ENCODE peak calls at places on chromosomes 7 and 10, in seven cellular contexts. Q, F, H, Y, I, T and X are unnamed samples.
A peak's percentile ranks its signal among the peaks of the same experiment; 100 is the strongest.

GRCh38 chr10:32161586-32161985 is 105.4 kb upstream of the KIF5B start:
- DNase-seq in I (no peak), Y (no peak), H (no peak), F (no peak), Q (no peak), T (no peak), X (no peak)

GRCh38 chr7:1893451-1893850 is 223.4 kb downstream of the ELFN1 start:
- DNase-seq in T (no peak), F (no peak), H (no peak), Q (no peak), Y (no peak), I (no peak), X (no peak)

GRCh38 chr10:43322321-43322720 is 49.1 kb upstream of the FXYD4 start:
- DNase-seq in Y (no peak), F (no peak), Q (no peak), I (no peak), T (no peak), H (peak; percentile 43), X (no peak)

GRCh38 chr10:48417374-48417773 is 110.9 kb downstream of the MAPK8 start:
- DNase-seq in Y (no peak), I (no peak), H (no peak), F (no peak), Q (no peak), T (no peak), X (no peak)

GRCh38 chr10:121284952-121285351 is 313.3 kb downstream of the FGFR2 start:
- DNase-seq in Y (no peak), F (no peak), H (no peak), T (no peak), Q (no peak), I (no peak), X (no peak)

GRCh38 chr7:490461-491291 is 29.0 kb downstream of the PDGFA start:
- DNase-seq in Y (no peak), I (no peak), F (peak; percentile 53), H (no peak), Q (no peak), T (no peak), X (no peak)

GRCh38 chr10:124138195-124138882 is 44.9 kb upstream of the CHST15 start:
- DNase-seq in H (no peak), F (peak; percentile 61), Y (no peak), T (no peak), Q (no peak), I (no peak), X (no peak)

GRCh38 chr7:149707448-149707886 is 65.9 kb downstream of the ZNF467 start:
- DNase-seq in H (no peak), F (no peak), I (no peak), Q (no peak), T (no peak), Y (peak; percentile 70), X (no peak)

GRCh38 chr10:124045245-124045644 is 48.2 kb downstream of the CHST15 start:
- DNase-seq in I (no peak), F (no peak), Q (no peak), T (no peak), Y (no peak), H (no peak), X (no peak)

GRCh38 chr7:92567460-92567859 is 22.7 kb downstream of the FAM133B start:
- DNase-seq in F (no peak), I (no peak), Y (no peak), T (no peak), H (no peak), Q (no peak), X (no peak)

GRCh38 chr7:81603-82342 is 110.6 kb upstream of the FAM20C start:
- DNase-seq in Q (no peak), T (no peak), H (no peak), I (no peak), Y (no peak), F (peak; percentile 56), X (no peak)

GRCh38 chr7:143299840-143300239 is 11.7 kb downstream of the CASP2 start:
- DNase-seq in H (peak; percentile 38), I (peak; percentile 58), F (no peak), T (peak; percentile 62), Y (no peak), Q (no peak), X (no peak)

GRCh38 chr7:41287559-41288335 is 415.1 kb downstream of the INHBA start:
- DNase-seq in T (no peak), I (no peak), Y (no peak), F (no peak), Q (no peak), H (no peak), X (no peak)

GRCh38 chr7:95213809-95214492 is 110.4 kb downstream of the PON1 start:
- DNase-seq in I (no peak), F (peak; percentile 75), Q (peak; percentile 56), T (no peak), Y (no peak), H (no peak), X (peak; percentile 78)

GRCh38 chr7:19705663-19706062 is 3.2 kb downstream of the POLR1F start:
- DNase-seq in F (no peak), T (no peak), I (no peak), Q (no peak), Y (no peak), H (no peak), X (no peak)

GRCh38 chr10:29920408-29921070 is 138.8 kb downstream of the JCAD start:
- DNase-seq in Q (no peak), Y (no peak), I (no peak), H (no peak), F (no peak), T (no peak), X (no peak)

GRCh38 chr10:110613341-110613995 is 30.7 kb upstream of the RBM20 start:
- DNase-seq in Y (no peak), Q (no peak), T (no peak), I (no peak), F (no peak), H (no peak), X (no peak)

GRCh38 chr7:128840326-128841170 is 10.3 kb downstream of the FLNC start:
- DNase-seq in H (no peak), T (no peak), F (no peak), I (no peak), Q (no peak), Y (no peak), X (no peak)

GRCh38 chr10:127142831-127143230 is 53.6 kb downstream of the INSYN2A start:
- DNase-seq in Q (no peak), H (no peak), F (no peak), Y (no peak), T (no peak), I (no peak), X (no peak)

GRCh38 chr7:140557809-140558518 is 78.7 kb upstream of the MKRN1 start:
- DNase-seq in Q (no peak), H (no peak), F (no peak), Y (no peak), T (no peak), I (no peak), X (no peak)

GRCh38 chr7:23938937-23939552 is 229.0 kb downstream of the STK31 start:
- DNase-seq in Q (no peak), I (peak; percentile 20), Y (peak; percentile 66), T (no peak), F (no peak), H (peak; percentile 56), X (no peak)

GRCh38 chr10:50894312-50894711 is 8.9 kb upstream of the A1CF start:
- DNase-seq in Q (no peak), H (no peak), Y (no peak), I (no peak), T (no peak), F (no peak), X (no peak)
- TF ChIP-seq EP300 in Q (no peak), H (no peak), Y (no peak), I (no peak), T (no peak), F (no peak), X (no peak)

DNA sequence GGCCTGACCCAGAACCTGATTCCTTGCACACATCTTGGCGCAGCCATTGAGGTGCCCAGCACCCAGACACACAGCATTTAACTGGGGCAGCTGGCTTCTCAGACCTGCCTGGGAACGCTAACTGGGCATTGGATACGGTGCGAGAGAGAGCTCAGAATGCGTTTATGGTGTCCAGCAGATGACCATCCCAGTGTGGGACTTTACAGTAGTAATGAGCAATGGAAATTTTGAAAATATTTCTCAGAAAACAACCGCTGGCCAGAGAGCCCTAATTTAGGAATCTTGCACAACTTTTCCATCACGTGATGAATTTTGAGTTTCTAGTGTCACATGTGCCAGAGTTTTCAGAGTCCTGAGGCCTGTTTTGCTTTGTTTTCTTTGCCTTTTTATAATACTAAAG is 78.2 kb upstream of the SEC61G start:
- DNase-seq in Q (no peak), F (no peak), Y (no peak), T (no peak), H (no peak), I (no peak), X (no peak)
- TF ChIP-seq POLR2A in Q (no peak), F (no peak), Y (no peak), T (no peak), H (no peak), I (no peak), X (no peak)

GRCh38 chr10:14487511-14487909 is 156.8 kb upstream of the FRMD4A start:
- DNase-seq in T (no peak), H (no peak), I (no peak), Y (no peak), F (no peak), Q (no peak), X (no peak)
- H3K4me3 ChIP-seq in T (no peak overlapping the region), H (no peak overlapping the region), I (no peak overlapping the region), Y (peak overlapping the region; percentile 23), F (no peak overlapping the region), Q (no peak overlapping the region), X (no peak overlapping the region)

GRCh38 chr7:6344278-6344677 is 71.9 kb upstream of the CYTH3 start:
- DNase-seq in F (no peak), H (no peak), Q (no peak), Y (no peak), T (no peak), I (no peak), X (no peak)

GRCh38 chr7:6350057-6350752 is 77.8 kb upstream of the CYTH3 start:
- DNase-seq in H (no peak), Y (no peak), Q (no peak), F (no peak), T (no peak), I (no peak), X (no peak)

DNA sequence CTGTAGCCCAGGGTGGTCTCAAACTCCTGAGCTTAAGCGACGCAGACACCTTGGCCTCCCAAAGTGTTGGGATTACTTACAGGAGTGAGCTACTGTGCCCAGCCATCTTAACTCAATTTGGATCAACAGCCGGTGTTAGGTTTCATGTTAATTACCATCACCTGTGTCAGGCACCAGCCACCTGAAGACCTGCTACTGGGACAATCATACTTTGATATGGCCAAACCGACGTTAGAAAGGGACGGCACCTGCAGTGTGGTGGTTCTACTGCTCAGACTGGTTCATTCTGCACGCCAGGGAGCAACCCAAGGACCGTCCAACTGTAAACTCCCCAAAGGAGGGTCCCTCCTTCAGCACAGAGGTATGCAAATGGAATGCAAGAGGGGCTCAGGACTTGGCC is 74.2 kb upstream of the CYTH3 start:
- DNase-seq in H (no peak), F (no peak), T (no peak), Q (no peak), I (no peak), Y (no peak), X (no peak)
- TF ChIP-seq EP300 in H (no peak), F (no peak), T (no peak), Q (no peak), I (no peak), Y (no peak), X (no peak)